ENCODE peak calls at places on chromosomes 3 and 15, in ten cellular contexts. P, Y, A, H, U, D, O, Z, I and V are unnamed samples.
A peak's percentile ranks its signal among the peaks of the same experiment; 100 is the strongest.

GRCh38 chr3:24139463-24140412 is 194.7 kb downstream of the NR1D2 start:
- DNase-seq in P (no peak), Y (no peak), A (no peak), H (no peak), U (peak; percentile 37), D (no peak), O (no peak), Z (no peak), I (no peak), V (no peak)

GRCh38 chr3:141152801-141153678 is 78.6 kb upstream of the PXYLP1 start:
- DNase-seq in P (no peak), Y (no peak), A (no peak), H (no peak), U (no peak), D (no peak), O (peak; percentile 57), Z (peak; percentile 61), I (no peak), V (no peak)

GRCh38 chr3:154967090-154967489 is 113.0 kb upstream of the MME start:
- DNase-seq in P (no peak), Y (no peak), A (no peak), H (no peak), U (no peak), D (no peak), O (no peak), Z (no peak), I (no peak), V (no peak)

GRCh38 chr3:126005951-126006350 is 37.0 kb downstream of the ROPN1B start:
- DNase-seq in P (no peak), Y (no peak), A (no peak), H (no peak), U (no peak), D (no peak), O (no peak), Z (no peak), I (peak; percentile 29), V (no peak)

GRCh38 chr3:78974181-78974770 is 793.5 kb downstream of the ROBO1 start:
- DNase-seq in P (no peak), Y (no peak), A (no peak), H (no peak), U (no peak), D (no peak), O (no peak), Z (no peak), I (no peak), V (no peak)

GRCh38 chr3:113533534-113533892 is 1.2 kb downstream of the SIDT1 start:
- DNase-seq in P (no peak), Y (no peak), A (no peak), H (no peak), U (no peak), D (no peak), O (no peak), Z (no peak), I (no peak), V (no peak)

GRCh38 chr15:40906947-40907802 is 12.9 kb downstream of the VPS18 start:
- DNase-seq in P (peak; percentile 52), Y (peak; percentile 75), A (peak; percentile 83), H (no peak), U (no peak), D (peak; percentile 54), O (peak; percentile 60), Z (peak; percentile 64), I (peak; percentile 51), V (no peak)

GRCh38 chr3:99477650-99478049 is 160.7 kb upstream of the COL8A1 start:
- DNase-seq in P (no peak), Y (no peak), A (no peak), H (no peak), U (no peak), D (no peak), O (no peak), Z (no peak), I (no peak), V (no peak)

GRCh38 chr15:25435474-25436243 is 3.2 kb downstream of the UBE3A start:
- DNase-seq in P (no peak), Y (no peak), A (no peak), H (no peak), U (no peak), D (no peak), O (no peak), Z (no peak), I (peak; percentile 6), V (no peak)
- H3K4me1 ChIP-seq in P (no peaks in the 10 kb centered on the region), Y (peaks cover 69% of the 10 kb centered on the region), A (peaks cover 30% of the 10 kb centered on the region), H (no peaks in the 10 kb centered on the region), U (no peaks in the 10 kb centered on the region), D (peaks cover 5% of the 10 kb centered on the region), O (peaks cover 29% of the 10 kb centered on the region), Z (peaks cover 87% of the 10 kb centered on the region), I (peaks cover 17% of the 10 kb centered on the region), V (no peaks in the 10 kb centered on the region)

DNA sequence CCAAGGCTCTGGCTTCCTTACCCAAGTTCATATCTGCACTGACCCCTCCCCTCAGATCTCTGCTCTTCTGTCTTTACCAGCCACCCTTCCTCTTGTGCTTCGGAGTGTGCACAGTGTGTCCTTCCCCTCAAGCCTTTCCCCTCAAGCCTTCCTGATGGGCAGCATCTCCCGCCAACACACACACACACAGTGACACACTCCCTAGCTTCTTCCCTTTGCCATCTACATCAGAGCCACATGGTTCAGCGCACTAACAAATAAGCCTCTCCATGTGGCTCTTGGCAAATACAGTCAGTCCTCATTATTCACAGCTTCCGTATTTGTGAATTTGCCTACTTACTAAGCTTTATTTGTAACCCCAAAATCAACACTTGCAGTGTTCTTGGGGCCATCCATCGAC is 37.5 kb downstream of the SH3BP5 start:
- DNase-seq in P (no peak), Y (no peak), A (no peak), H (no peak), U (no peak), D (no peak), O (no peak), Z (no peak), I (no peak), V (no peak)
- H3K4me1 ChIP-seq in P (no peaks in the 10 kb centered on the region), Y (peaks cover 35% of the 10 kb centered on the region), A (peaks cover 71% of the 10 kb centered on the region), H (peaks cover 20% of the 10 kb centered on the region), U (no peaks in the 10 kb centered on the region), D (peaks cover 24% of the 10 kb centered on the region), O (peaks cover 30% of the 10 kb centered on the region), Z (peaks cover 56% of the 10 kb centered on the region), I (peaks cover 10% of the 10 kb centered on the region), V (no peaks in the 10 kb centered on the region)

DNA sequence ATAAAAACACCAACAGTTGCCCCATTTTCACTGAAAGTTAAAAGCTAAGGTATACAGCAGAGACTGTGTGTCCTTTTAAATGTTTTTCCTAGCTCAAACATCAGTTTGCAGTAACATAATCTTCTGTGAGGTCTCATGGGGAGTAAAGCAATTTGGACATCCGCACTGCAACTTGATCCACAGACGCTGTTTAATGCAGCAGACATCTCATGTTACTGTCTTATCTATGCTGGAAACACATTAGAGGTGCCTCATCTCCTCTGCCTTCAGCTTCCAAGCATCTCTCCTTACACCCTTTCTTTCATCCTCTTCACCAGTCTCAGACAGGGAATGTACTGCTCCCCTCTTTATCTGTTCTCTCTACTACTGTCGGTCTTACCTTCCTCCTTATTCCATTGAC is 53.7 kb upstream of the ATP11B start:
- DNase-seq in P (no peak), Y (no peak), A (no peak), H (no peak), U (no peak), D (no peak), O (no peak), Z (no peak), I (peak; percentile 49), V (no peak)
- H3K4me1 ChIP-seq in P (peaks cover 7% of the 10 kb centered on the region), Y (peaks cover 13% of the 10 kb centered on the region), A (no peaks in the 10 kb centered on the region), H (no peaks in the 10 kb centered on the region), U (no peaks in the 10 kb centered on the region), D (no peaks in the 10 kb centered on the region), O (peaks cover 23% of the 10 kb centered on the region), Z (no peaks in the 10 kb centered on the region), I (peaks cover 3% of the 10 kb centered on the region), V (no peaks in the 10 kb centered on the region)

GRCh38 chr3:101943028-101943427 is 93.7 kb downstream of the NFKBIZ start:
- DNase-seq in P (no peak), Y (no peak), A (no peak), H (no peak), U (no peak), D (no peak), O (no peak), Z (no peak), I (no peak), V (no peak)
- H3K4me1 ChIP-seq in P (no peaks in the 10 kb centered on the region), Y (peaks cover 20% of the 10 kb centered on the region), A (peaks cover 42% of the 10 kb centered on the region), H (no peaks in the 10 kb centered on the region), U (no peaks in the 10 kb centered on the region), D (no peaks in the 10 kb centered on the region), O (no peaks in the 10 kb centered on the region), Z (peaks cover 38% of the 10 kb centered on the region), I (peaks cover 43% of the 10 kb centered on the region), V (no peaks in the 10 kb centered on the region)

GRCh38 chr3:184801241-184801640 is 10.7 kb upstream of the VPS8 start:
- DNase-seq in P (no peak), Y (no peak), A (no peak), H (no peak), U (no peak), D (no peak), O (no peak), Z (no peak), I (no peak), V (no peak)

GRCh38 chr3:184798120-184798519 is 13.8 kb upstream of the VPS8 start:
- DNase-seq in P (no peak), Y (no peak), A (no peak), H (no peak), U (no peak), D (no peak), O (no peak), Z (no peak), I (no peak), V (no peak)

GRCh38 chr3:184802150-184802549 is 9.8 kb upstream of the VPS8 start:
- DNase-seq in P (no peak), Y (no peak), A (no peak), H (no peak), U (no peak), D (no peak), O (no peak), Z (no peak), I (no peak), V (no peak)

GRCh38 chr3:184796954-184797353 is 15.0 kb upstream of the VPS8 start:
- DNase-seq in P (no peak), Y (no peak), A (no peak), H (no peak), U (no peak), D (no peak), O (no peak), Z (no peak), I (no peak), V (no peak)

DNA sequence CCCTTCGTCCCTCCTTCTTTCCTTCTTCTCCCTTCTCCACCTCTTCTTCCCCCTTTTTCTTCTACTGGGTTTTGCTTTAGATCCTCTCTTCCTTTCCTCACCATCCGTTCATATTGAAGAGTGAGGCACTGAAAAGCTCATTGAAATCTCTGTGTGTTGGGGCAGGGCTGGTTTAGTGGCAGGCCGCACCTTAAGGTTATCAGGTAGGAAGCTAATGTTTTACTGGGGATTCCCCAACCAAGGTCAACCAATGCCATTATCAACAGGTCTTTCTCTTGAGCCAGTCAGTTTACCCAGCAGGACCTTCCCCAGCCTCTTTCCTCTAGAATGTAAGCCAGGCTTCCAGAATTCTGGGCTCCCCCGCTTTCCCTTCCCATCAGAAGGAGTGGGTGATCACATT is 11.6 kb upstream of the VPS8 start:
- DNase-seq in P (no peak), Y (peak; percentile 50), A (no peak), H (no peak), U (no peak), D (no peak), O (no peak), Z (no peak), I (no peak), V (no peak)
- H3K4me1 ChIP-seq in P (no peaks in the 10 kb centered on the region), Y (peaks cover 44% of the 10 kb centered on the region), A (peaks cover 11% of the 10 kb centered on the region), H (no peaks in the 10 kb centered on the region), U (no peaks in the 10 kb centered on the region), D (peaks cover 1% of the 10 kb centered on the region), O (peaks cover 5% of the 10 kb centered on the region), Z (peaks cover 3% of the 10 kb centered on the region), I (peaks cover 21% of the 10 kb centered on the region), V (peaks cover 3% of the 10 kb centered on the region)